ENCODE peak calls at places on chromosome 15, in four cellular contexts. B, Q, U and L are unnamed samples.

GRCh38 chr15:81747477-81747876 is 298.3 kb downstream of the MEX3B start:
- DNase-seq in B (no peak), U (no peak), Q (no peak), L (no peak)

GRCh38 chr15:23424111-23424904 is 22.7 kb downstream of the GOLGA6L2 start:
- DNase-seq in B (no peak), U (peak), Q (no peak), L (no peak)

GRCh38 chr15:25416693-25417092 is 22.1 kb downstream of the UBE3A start:
- DNase-seq in U (no peak), Q (no peak), B (no peak), L (no peak)

GRCh38 chr15:67827561-67828378 is 2.5 kb downstream of the SKOR1 start:
- DNase-seq in Q (no peak), U (no peak), B (no peak), L (no peak)

GRCh38 chr15:61946778-61947177 is 113.5 kb downstream of the VPS13C start:
- DNase-seq in U (no peak), B (no peak), Q (no peak), L (no peak)

GRCh38 chr15:78620021-78620838 is 566 bp downstream of the CHRNA3 start:
- DNase-seq in Q (no peak), B (no peak), U (no peak), L (peak)

GRCh38 chr15:82900511-82900910 is 52.0 kb downstream of the HOMER2 start:
- DNase-seq in B (no peak), U (no peak), Q (no peak), L (no peak)

GRCh38 chr15:71109130-71109529 is 6.1 kb upstream of the THSD4 start:
- DNase-seq in B (no peak), Q (no peak), U (peak), L (no peak)

GRCh38 chr15:76127169-76127568 is 67.4 kb downstream of the TMEM266 start:
- DNase-seq in Q (no peak), B (no peak), U (no peak), L (no peak)

GRCh38 chr15:53260647-53261046 is 470.5 kb upstream of the ONECUT1 start:
- DNase-seq in B (no peak), U (no peak), Q (no peak), L (no peak)

GRCh38 chr15:37217567-37217966 is 117.2 kb upstream of the MEIS2 start:
- DNase-seq in U (no peak), Q (no peak), B (no peak), L (no peak)

GRCh38 chr15:70741677-70742293 is 21.6 kb downstream of the UACA start:
- DNase-seq in U (no peak), Q (no peak), B (no peak), L (no peak)

GRCh38 chr15:63019539-63020109 is 22.9 kb upstream of the TPM1 start:
- DNase-seq in B (no peak), Q (no peak), U (peak), L (no peak)

GRCh38 chr15:68587769-68588385 is 9.1 kb downstream of the CORO2B start:
- DNase-seq in B (no peak), Q (peak), U (no peak), L (no peak)

GRCh38 chr15:61660579-61660978 is 399.7 kb downstream of the VPS13C start:
- DNase-seq in B (no peak), U (peak), Q (no peak), L (no peak)

GRCh38 chr15:95503640-95504225 is 826.8 kb upstream of the NR2F2 start:
- DNase-seq in B (no peak), Q (no peak), U (no peak), L (no peak)

GRCh38 chr15:88834211-88834812 is 31.1 kb downstream of the ACAN start:
- DNase-seq in B (no peak), Q (no peak), U (no peak), L (peak)

GRCh38 chr15:98689431-98689861 is 41.1 kb downstream of the IGF1R start:
- DNase-seq in U (no peak), Q (no peak), B (no peak), L (no peak)

GRCh38 chr15:25797035-25797434 is 66.1 kb downstream of the ATP10A start:
- DNase-seq in B (no peak), Q (no peak), U (no peak), L (no peak)

GRCh38 chr15:74406992-74407705 is 26.6 kb downstream of the SEMA7A start:
- DNase-seq in B (no peak), U (no peak), Q (no peak), L (peak)

GRCh38 chr15:39199076-39199475 is 381.8 kb upstream of the THBS1 start:
- DNase-seq in Q (no peak), B (peak), U (peak), L (no peak)

GRCh38 chr15:34655198-34655770 is 71.8 kb upstream of the GOLGA8B start:
- DNase-seq in B (no peak), U (no peak), Q (no peak), L (no peak)

GRCh38 chr15:40595773-40596172 is 1.7 kb downstream of the KNL1 start:
- DNase-seq in U (no peak), Q (no peak), B (no peak), L (no peak)

GRCh38 chr15:30885814-30886213 is 17.9 kb upstream of the FAN1 start:
- DNase-seq in Q (no peak), B (no peak), U (no peak), L (no peak)

GRCh38 chr15:68795298-68795848 is 25.3 kb downstream of the ANP32A start:
- DNase-seq in B (peak), Q (peak), U (peak), L (peak)

GRCh38 chr15:78195735-78196201 is 38.6 kb downstream of the ACSBG1 start:
- DNase-seq in Q (peak), B (no peak), U (no peak), L (peak)

GRCh38 chr15:74302821-74303359 is 64.6 kb downstream of the CYP11A1 start:
- DNase-seq in B (no peak), Q (no peak), U (peak), L (peak)

GRCh38 chr15:51735211-51735610 is 2.2 kb downstream of the LYSMD2 start:
- DNase-seq in B (no peak), U (no peak), Q (no peak), L (no peak)

GRCh38 chr15:51737538-51738305 is at the start of gene LYSMD2:
- DNase-seq in B (peak), U (peak), Q (peak), L (peak)

GRCh38 chr15:51736069-51736468 is 1.4 kb downstream of the LYSMD2 start:
- DNase-seq in B (no peak), U (no peak), Q (no peak), L (no peak)

GRCh38 chr15:51736646-51737537 is 563 bp downstream of the LYSMD2 start:
- DNase-seq in U (peak), B (peak), Q (peak), L (peak)

GRCh38 chr15:51735611-51736010 is 1.8 kb downstream of the LYSMD2 start:
- DNase-seq in Q (no peak), U (no peak), B (no peak), L (no peak)
- H3K4me3 ChIP-seq in Q (no peak), U (no peak), B (no peak), L (no peak)

GRCh38 chr15:80665151-80665550 is 30.0 kb upstream of the ABHD17C start:
- DNase-seq in B (no peak), Q (no peak), U (no peak), L (no peak)

GRCh38 chr15:80669599-80670273 is 25.4 kb upstream of the ABHD17C start:
- DNase-seq in U (no peak), B (no peak), Q (no peak), L (no peak)

GRCh38 chr15:80667895-80668430 is 27.1 kb upstream of the ABHD17C start:
- DNase-seq in Q (no peak), B (no peak), U (no peak), L (no peak)

GRCh38 chr15:80673561-80674244 is 21.4 kb upstream of the ABHD17C start:
- DNase-seq in B (no peak), Q (no peak), U (no peak), L (no peak)

GRCh38 chr15:80668546-80669236 is 26.4 kb upstream of the ABHD17C start:
- DNase-seq in B (no peak), Q (no peak), U (no peak), L (no peak)
- TF ChIP-seq POLR2A in B (no peak), Q (no peak), U (no peak), L (no peak)

DNA sequence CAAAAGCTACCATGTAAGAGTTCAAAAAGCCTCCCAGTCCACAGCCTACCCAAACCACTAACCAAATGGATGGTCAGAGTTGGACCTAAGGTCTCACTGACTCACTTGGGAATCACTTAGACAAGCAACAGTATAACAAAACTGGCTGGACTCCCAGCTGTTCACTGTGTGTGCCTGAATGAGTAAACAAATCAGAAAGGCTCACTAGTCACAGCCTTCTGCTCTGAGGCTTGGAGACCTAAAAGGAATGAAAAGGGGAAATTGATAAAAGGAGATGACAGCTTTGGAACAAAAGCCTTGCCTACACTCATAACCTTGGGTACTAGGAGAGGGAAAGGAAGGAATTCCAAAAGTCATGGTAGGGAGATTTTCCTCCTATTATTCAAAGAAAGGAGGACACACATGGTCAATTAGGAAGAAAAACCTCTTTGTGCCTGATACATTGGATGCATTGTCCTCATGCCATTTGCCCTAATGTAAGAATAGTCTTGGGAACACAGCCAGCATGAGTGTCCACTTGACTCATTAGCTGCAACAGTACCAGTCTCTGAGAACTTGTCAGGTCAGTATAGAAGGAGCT is 92.3 kb downstream of the FRMD5 start:
- DNase-seq in Q (no peak), B (peak), U (no peak), L (peak)
- H3K4me3 ChIP-seq in Q (no peak), B (no peak), U (no peak), L (no peak)

GRCh38 chr15:59662260-59662659 is 4.9 kb upstream of the GTF2A2 start:
- DNase-seq in Q (no peak), U (no peak), B (no peak), L (no peak)

GRCh38 chr15:59657635-59658125 is 365 bp upstream of the GTF2A2 start:
- DNase-seq in B (no peak), Q (no peak), U (no peak), L (no peak)

GRCh38 chr15:59659366-59659765 is 2.1 kb upstream of the GTF2A2 start:
- DNase-seq in B (no peak), Q (no peak), U (no peak), L (no peak)

GRCh38 chr15:59654043-59654442 is 3.3 kb downstream of the GTF2A2 start:
- DNase-seq in B (no peak), U (no peak), Q (no peak), L (no peak)

DNA sequence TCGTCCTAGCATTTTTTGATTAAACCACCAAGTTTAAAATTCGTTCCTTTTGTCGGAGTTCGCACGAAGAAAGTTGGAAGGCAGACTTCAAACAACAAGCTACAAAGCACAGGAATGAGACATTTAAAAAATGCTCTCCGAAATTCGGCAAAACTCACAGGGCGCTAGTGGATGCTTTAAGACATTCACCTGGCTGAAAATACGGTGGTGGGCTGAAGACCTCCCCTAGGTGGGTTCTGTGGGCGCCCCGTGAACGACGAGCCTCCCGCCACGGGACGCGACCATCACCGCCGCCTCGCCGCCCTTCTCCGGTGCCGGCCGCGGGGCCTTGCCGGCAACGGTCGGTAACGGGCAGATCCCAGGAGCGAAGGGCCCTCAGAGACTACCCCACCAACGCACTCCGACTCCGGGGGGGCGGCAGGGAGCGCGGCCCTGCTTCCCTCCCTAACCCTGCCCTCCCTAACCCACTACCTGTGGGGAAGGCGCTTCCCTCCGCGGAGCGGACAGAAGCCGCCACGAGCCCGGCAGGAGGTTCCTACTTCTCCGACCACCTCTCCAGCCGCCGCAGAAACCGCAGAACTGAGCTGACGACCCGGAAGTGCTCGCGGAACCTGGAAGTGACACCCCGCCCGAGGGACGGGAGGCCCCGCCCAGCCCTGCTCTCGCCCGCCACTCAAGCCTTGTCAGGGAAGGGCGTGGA is at the start of gene GTF2A2:
- DNase-seq in Q (peak), B (peak), U (peak), L (peak)
- TF ChIP-seq POLR2A in Q (peak), B (peak), U (peak), L (peak)

GRCh38 chr15:48330855-48331795 is at the start of gene DUT:
- DNase-seq in Q (peak), B (peak), U (peak), L (peak)
- H3K4me3 ChIP-seq in Q (peak), B (peak), U (peak), L (peak)

DNA sequence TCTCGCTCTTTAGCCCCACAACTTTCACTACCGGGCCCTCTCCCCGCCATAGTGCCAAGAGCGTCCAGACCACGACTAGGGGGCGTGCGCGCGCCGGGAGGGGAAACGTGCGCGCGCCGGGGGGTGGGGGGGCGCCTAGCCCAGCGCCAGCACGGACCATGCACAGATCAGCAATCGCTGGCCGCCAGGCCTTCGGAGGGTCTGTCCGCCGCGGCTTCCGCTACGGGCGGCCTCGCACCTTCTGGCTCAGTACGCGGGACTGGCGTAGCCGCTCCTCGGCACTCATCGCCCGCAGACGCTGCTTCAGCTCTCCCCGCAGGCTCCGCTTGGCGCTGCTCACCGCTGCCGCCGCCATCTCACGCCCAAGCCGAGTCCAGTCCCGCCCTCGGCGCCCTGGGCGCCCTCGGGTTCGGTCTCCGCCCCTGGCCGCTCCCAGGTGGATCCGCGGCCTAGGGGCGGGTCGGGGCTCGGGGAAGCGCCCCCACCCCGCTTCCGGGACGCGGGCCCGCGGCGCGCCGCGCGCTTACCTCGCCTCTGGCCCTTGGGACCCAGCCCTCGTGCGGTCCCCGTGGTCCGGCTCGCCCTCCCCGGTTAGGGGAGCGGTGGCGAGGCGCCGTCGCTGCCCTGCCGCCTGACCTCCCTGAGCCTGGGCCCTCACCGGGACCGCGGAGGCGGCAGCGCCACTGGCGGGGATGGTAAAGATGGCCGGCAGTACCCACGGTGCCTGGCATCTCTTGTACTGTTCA is at the start of gene MTHFS:
- DNase-seq in B (peak), Q (peak), U (peak), L (peak)
- TF ChIP-seq POLR2A in B (peak), Q (peak), U (no peak), L (no peak)

GRCh38 chr15:44081223-44082013 is 113.7 kb downstream of the FRMD5 start:
- DNase-seq in Q (no peak), B (no peak), U (no peak), L (no peak)
- H3K4me3 ChIP-seq in Q (no peak), B (no peak), U (no peak), L (no peak)